ENCODE peak calls at places on chromosomes 7 and 10, in seven cellular contexts. One of them, this sample, is unnamed.

GRCh38 chr7:22356855-22357310 is at the start of gene RAPGEF5:
- DNase-seq in HCT116: peak; percentile 10
- DNase-seq in CD8-positive, alpha-beta memory T cell: no peak
- DNase-seq in transverse colon: peak; percentile 75
- DNase-seq in IMR-90: no peak
- DNase-seq in fibroblast of lung: peak; percentile 3
- DNase-seq in hepatocyte: peak; percentile 80
- DNase-seq in this sample: no peak

GRCh38 chr7:128119036-128119435 is 87.8 kb upstream of the LRRC4 start:
- DNase-seq in HCT116: no peak
- DNase-seq in CD8-positive, alpha-beta memory T cell: no peak
- DNase-seq in transverse colon: no peak
- DNase-seq in IMR-90: no peak
- DNase-seq in fibroblast of lung: no peak
- DNase-seq in hepatocyte: no peak
- DNase-seq in this sample: no peak

GRCh38 chr10:18368681-18369080 is 228.5 kb downstream of the CACNB2 start:
- DNase-seq in HCT116: no peak
- DNase-seq in CD8-positive, alpha-beta memory T cell: no peak
- DNase-seq in transverse colon: no peak
- DNase-seq in IMR-90: peak; percentile 77
- DNase-seq in fibroblast of lung: peak; percentile 76
- DNase-seq in hepatocyte: peak; percentile 13
- DNase-seq in this sample: no peak

GRCh38 chr7:2714636-2715035 is 26.6 kb downstream of the AMZ1 start:
- DNase-seq in HCT116: no peak
- DNase-seq in CD8-positive, alpha-beta memory T cell: no peak
- DNase-seq in transverse colon: no peak
- DNase-seq in IMR-90: no peak
- DNase-seq in fibroblast of lung: no peak
- DNase-seq in hepatocyte: no peak
- DNase-seq in this sample: no peak

GRCh38 chr10:110803830-110804338 is 67.8 kb upstream of the PDCD4 start:
- DNase-seq in HCT116: no peak
- DNase-seq in CD8-positive, alpha-beta memory T cell: peak; percentile 11
- DNase-seq in transverse colon: peak; percentile 74
- DNase-seq in IMR-90: peak; percentile 24
- DNase-seq in fibroblast of lung: peak; percentile 49
- DNase-seq in hepatocyte: peak; percentile 78
- DNase-seq in this sample: peak; percentile 15

GRCh38 chr10:73653701-73654100 is 2.1 kb downstream of the SYNPO2L start:
- DNase-seq in HCT116: no peak
- DNase-seq in CD8-positive, alpha-beta memory T cell: no peak
- DNase-seq in transverse colon: no peak
- DNase-seq in IMR-90: peak; percentile 60
- DNase-seq in fibroblast of lung: peak; percentile 40
- DNase-seq in hepatocyte: no peak
- DNase-seq in this sample: no peak

GRCh38 chr7:136514776-136515175 is 353.7 kb upstream of the CHRM2 start:
- DNase-seq in HCT116: no peak
- DNase-seq in CD8-positive, alpha-beta memory T cell: no peak
- DNase-seq in transverse colon: no peak
- DNase-seq in IMR-90: no peak
- DNase-seq in fibroblast of lung: no peak
- DNase-seq in hepatocyte: no peak
- DNase-seq in this sample: no peak

GRCh38 chr7:44072364-44073231 is 7.2 kb upstream of the PGAM2 start:
- DNase-seq in HCT116: peak; percentile 48
- DNase-seq in CD8-positive, alpha-beta memory T cell: peak; percentile 30
- DNase-seq in transverse colon: peak; percentile 71
- DNase-seq in IMR-90: peak; percentile 84
- DNase-seq in fibroblast of lung: peak; percentile 78
- DNase-seq in hepatocyte: peak; percentile 84
- DNase-seq in this sample: peak; percentile 85

GRCh38 chr7:29989257-29989995 is at the start of gene SCRN1:
- DNase-seq in HCT116: no peak
- DNase-seq in CD8-positive, alpha-beta memory T cell: peak; percentile 6
- DNase-seq in transverse colon: peak; percentile 45
- DNase-seq in IMR-90: peak; percentile 13
- DNase-seq in fibroblast of lung: peak; percentile 37
- DNase-seq in hepatocyte: peak; percentile 84
- DNase-seq in this sample: peak; percentile 50

GRCh38 chr10:73965890-73966768 is 31.8 kb upstream of the VCL start:
- DNase-seq in HCT116: peak; percentile 99
- DNase-seq in CD8-positive, alpha-beta memory T cell: no peak
- DNase-seq in transverse colon: peak; percentile 76
- DNase-seq in IMR-90: peak; percentile 99
- DNase-seq in fibroblast of lung: peak; percentile 100
- DNase-seq in hepatocyte: peak; percentile 88
- DNase-seq in this sample: peak; percentile 86

GRCh38 chr10:43320226-43320625 is 51.2 kb upstream of the FXYD4 start:
- DNase-seq in HCT116: no peak
- DNase-seq in CD8-positive, alpha-beta memory T cell: no peak
- DNase-seq in transverse colon: no peak
- DNase-seq in IMR-90: no peak
- DNase-seq in fibroblast of lung: no peak
- DNase-seq in hepatocyte: no peak
- DNase-seq in this sample: peak; percentile 52

GRCh38 chr10:43322769-43323168 is 48.7 kb upstream of the FXYD4 start:
- DNase-seq in HCT116: no peak
- DNase-seq in CD8-positive, alpha-beta memory T cell: peak; percentile 69
- DNase-seq in transverse colon: peak; percentile 91
- DNase-seq in IMR-90: peak; percentile 51
- DNase-seq in fibroblast of lung: peak; percentile 60
- DNase-seq in hepatocyte: peak; percentile 96
- DNase-seq in this sample: peak; percentile 24

GRCh38 chr10:43323245-43323644 is 48.2 kb upstream of the FXYD4 start:
- DNase-seq in HCT116: no peak
- DNase-seq in CD8-positive, alpha-beta memory T cell: no peak
- DNase-seq in transverse colon: no peak
- DNase-seq in IMR-90: no peak
- DNase-seq in fibroblast of lung: no peak
- DNase-seq in hepatocyte: no peak
- DNase-seq in this sample: no peak

GRCh38 chr10:43322321-43322720 is 49.1 kb upstream of the FXYD4 start:
- DNase-seq in HCT116: no peak
- DNase-seq in CD8-positive, alpha-beta memory T cell: no peak
- DNase-seq in transverse colon: peak; percentile 69
- DNase-seq in IMR-90: no peak
- DNase-seq in fibroblast of lung: no peak
- DNase-seq in hepatocyte: no peak
- DNase-seq in this sample: no peak

DNA sequence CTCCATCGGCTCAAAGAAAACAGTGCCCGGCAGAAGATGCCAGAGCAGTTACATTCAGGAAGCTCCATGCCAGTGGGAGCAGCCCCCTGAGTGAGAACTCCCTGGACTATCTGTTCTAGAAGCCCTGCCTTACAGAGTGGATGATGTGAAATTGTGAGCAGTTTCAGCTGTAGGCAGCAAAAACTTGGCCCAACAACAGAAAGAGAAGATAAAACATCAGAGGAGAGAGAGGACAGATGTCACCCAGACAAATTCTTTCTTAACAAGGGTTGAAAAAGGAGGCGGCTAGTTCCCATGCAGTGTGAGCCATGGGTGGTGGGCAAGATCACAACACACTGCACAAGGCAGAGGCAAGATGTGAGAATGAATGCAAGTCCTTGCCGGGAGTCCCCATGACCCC is 46.6 kb upstream of the FXYD4 start:
- DNase-seq in HCT116: no peak
- DNase-seq in CD8-positive, alpha-beta memory T cell: no peak
- DNase-seq in transverse colon: no peak
- DNase-seq in IMR-90: no peak
- DNase-seq in fibroblast of lung: no peak
- DNase-seq in hepatocyte: no peak
- DNase-seq in this sample: no peak
- H3K27me3 ChIP-seq in HCT116: no peaks in the 10 kb centered on the region
- H3K27me3 ChIP-seq in CD8-positive, alpha-beta memory T cell: no peaks in the 10 kb centered on the region
- H3K27me3 ChIP-seq in transverse colon: no peaks in the 10 kb centered on the region
- H3K27me3 ChIP-seq in IMR-90: peaks cover 17% of the 10 kb centered on the region
- H3K27me3 ChIP-seq in fibroblast of lung: no peaks in the 10 kb centered on the region
- H3K27me3 ChIP-seq in hepatocyte: no peaks in the 10 kb centered on the region
- H3K27me3 ChIP-seq in this sample: no peaks in the 10 kb centered on the region

DNA sequence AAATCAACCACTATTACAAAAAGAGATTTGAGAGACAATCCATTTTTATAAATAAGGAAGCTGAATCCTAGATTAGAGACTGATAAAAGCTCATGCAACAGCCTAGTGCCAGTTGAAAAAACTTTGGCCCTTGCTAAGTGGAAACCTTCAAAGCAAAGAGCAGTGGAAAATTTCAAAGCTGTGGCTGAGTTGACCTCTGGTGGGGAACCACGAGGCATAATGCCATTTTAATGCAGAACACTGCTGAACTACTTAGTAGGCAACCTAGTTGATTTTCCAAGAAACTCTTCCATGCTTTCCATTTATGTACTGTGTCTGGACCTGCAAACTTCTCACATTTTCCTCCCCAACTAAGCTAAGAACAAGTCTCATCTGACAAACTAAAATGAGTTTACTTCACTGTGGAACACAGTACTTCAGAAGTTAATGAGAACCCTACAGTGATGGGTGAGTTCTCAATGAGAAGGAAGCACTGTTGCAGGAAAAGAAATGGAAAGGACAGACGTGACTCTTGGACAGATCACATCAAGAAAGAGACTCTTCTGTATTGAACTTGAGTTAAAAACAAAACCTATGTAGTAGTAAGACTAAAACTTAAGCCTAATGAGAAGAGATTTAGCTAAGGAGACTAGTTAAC is 19.5 kb downstream of the FZD9 start:
- DNase-seq in HCT116: no peak
- DNase-seq in CD8-positive, alpha-beta memory T cell: no peak
- DNase-seq in transverse colon: no peak
- DNase-seq in IMR-90: no peak
- DNase-seq in fibroblast of lung: no peak
- DNase-seq in hepatocyte: no peak
- DNase-seq in this sample: no peak
- H3K4me1 ChIP-seq in HCT116: no peaks in the 10 kb centered on the region
- H3K4me1 ChIP-seq in CD8-positive, alpha-beta memory T cell: no peaks in the 10 kb centered on the region
- H3K4me1 ChIP-seq in transverse colon: no peaks in the 10 kb centered on the region
- H3K4me1 ChIP-seq in IMR-90: peaks cover 17% of the 10 kb centered on the region
- H3K4me1 ChIP-seq in fibroblast of lung: no peaks in the 10 kb centered on the region
- H3K4me1 ChIP-seq in hepatocyte: no peaks in the 10 kb centered on the region
- H3K4me1 ChIP-seq in this sample: no peaks in the 10 kb centered on the region

GRCh38 chr10:99784731-99785441 is 2.4 kb downstream of the ABCC2 start:
- DNase-seq in HCT116: no peak
- DNase-seq in CD8-positive, alpha-beta memory T cell: no peak
- DNase-seq in transverse colon: no peak
- DNase-seq in IMR-90: peak; percentile 36
- DNase-seq in fibroblast of lung: no peak
- DNase-seq in hepatocyte: no peak
- DNase-seq in this sample: no peak
- H3K4me3 ChIP-seq in HCT116: peak overlapping the region; percentile 15
- H3K4me3 ChIP-seq in CD8-positive, alpha-beta memory T cell: no peak overlapping the region
- H3K4me3 ChIP-seq in transverse colon: no peak overlapping the region
- H3K4me3 ChIP-seq in IMR-90: no peak overlapping the region
- H3K4me3 ChIP-seq in fibroblast of lung: no peak overlapping the region
- H3K4me3 ChIP-seq in hepatocyte: no peak overlapping the region
- H3K4me3 ChIP-seq in this sample: no peak overlapping the region

DNA sequence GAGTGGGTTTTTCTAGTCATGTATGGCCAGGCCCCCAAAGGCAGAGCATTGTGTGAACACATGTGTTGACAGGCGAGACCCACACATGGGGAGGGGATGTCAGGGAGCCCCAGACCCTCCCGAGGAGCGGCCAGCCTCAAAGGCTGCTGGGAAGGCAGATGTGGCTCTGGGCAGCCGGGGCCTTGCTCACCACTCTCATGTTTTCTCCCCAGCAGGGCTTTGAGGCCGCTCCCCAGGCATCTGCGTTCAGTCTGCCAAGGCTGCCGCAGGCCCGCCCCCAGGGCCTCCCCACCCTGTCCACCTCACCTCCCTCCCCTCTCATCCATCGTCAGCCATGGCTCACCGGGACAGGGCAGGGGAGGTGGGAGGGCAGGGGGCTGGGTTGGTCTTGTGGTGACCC is 16.6 kb upstream of the VSIR start:
- DNase-seq in HCT116: no peak
- DNase-seq in CD8-positive, alpha-beta memory T cell: no peak
- DNase-seq in transverse colon: no peak
- DNase-seq in IMR-90: no peak
- DNase-seq in fibroblast of lung: no peak
- DNase-seq in hepatocyte: no peak
- DNase-seq in this sample: no peak
- H3K27me3 ChIP-seq in HCT116: peaks cover 4% of the 10 kb centered on the region
- H3K27me3 ChIP-seq in CD8-positive, alpha-beta memory T cell: no peaks in the 10 kb centered on the region
- H3K27me3 ChIP-seq in transverse colon: no peaks in the 10 kb centered on the region
- H3K27me3 ChIP-seq in IMR-90: peaks cover 34% of the 10 kb centered on the region
- H3K27me3 ChIP-seq in fibroblast of lung: peaks cover 3% of the 10 kb centered on the region
- H3K27me3 ChIP-seq in hepatocyte: no peaks in the 10 kb centered on the region
- H3K27me3 ChIP-seq in this sample: no peaks in the 10 kb centered on the region

GRCh38 chr7:90768301-90768700 is 172.2 kb downstream of the CDK14 start:
- DNase-seq in HCT116: no peak
- DNase-seq in CD8-positive, alpha-beta memory T cell: no peak
- DNase-seq in transverse colon: no peak
- DNase-seq in IMR-90: no peak
- DNase-seq in fibroblast of lung: no peak
- DNase-seq in hepatocyte: no peak
- DNase-seq in this sample: no peak
- H3K4me1 ChIP-seq in HCT116: peaks cover 8% of the 10 kb centered on the region
- H3K4me1 ChIP-seq in CD8-positive, alpha-beta memory T cell: no peaks in the 10 kb centered on the region
- H3K4me1 ChIP-seq in transverse colon: peaks cover 7% of the 10 kb centered on the region
- H3K4me1 ChIP-seq in IMR-90: peaks cover 3% of the 10 kb centered on the region
- H3K4me1 ChIP-seq in fibroblast of lung: no peaks in the 10 kb centered on the region
- H3K4me1 ChIP-seq in hepatocyte: peaks cover 39% of the 10 kb centered on the region
- H3K4me1 ChIP-seq in this sample: no peaks in the 10 kb centered on the region

DNA sequence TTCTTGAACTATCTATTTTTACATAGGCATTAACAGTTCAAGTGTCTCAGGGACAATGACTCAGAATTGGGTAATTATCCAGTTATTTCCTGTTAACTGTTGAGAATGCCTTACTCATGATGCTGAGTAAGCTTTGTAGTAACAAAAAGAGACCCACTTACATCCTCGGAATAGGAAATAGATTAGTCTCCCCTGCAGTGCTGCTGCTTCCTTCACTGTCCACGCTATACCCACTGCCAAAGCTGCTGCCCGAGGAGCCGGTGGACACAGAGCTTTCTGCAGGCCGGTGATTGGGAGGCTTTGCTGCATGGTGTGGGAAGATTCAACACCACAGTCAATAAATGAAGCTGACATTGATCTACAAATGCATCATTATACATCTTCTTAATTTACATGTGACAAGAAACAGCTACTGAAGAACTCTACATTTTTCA is 357.1 kb downstream of the PCLO start:
- DNase-seq in HCT116: peak; percentile 68
- DNase-seq in CD8-positive, alpha-beta memory T cell: no peak
- DNase-seq in transverse colon: no peak
- DNase-seq in IMR-90: peak; percentile 95
- DNase-seq in fibroblast of lung: peak; percentile 88
- DNase-seq in hepatocyte: no peak
- DNase-seq in this sample: no peak
- H3K4me3 ChIP-seq in HCT116: peak overlapping the region; percentile 20
- H3K4me3 ChIP-seq in CD8-positive, alpha-beta memory T cell: no peak overlapping the region
- H3K4me3 ChIP-seq in transverse colon: no peak overlapping the region
- H3K4me3 ChIP-seq in IMR-90: peak overlapping the region; percentile 45
- H3K4me3 ChIP-seq in fibroblast of lung: peak overlapping the region; percentile 35
- H3K4me3 ChIP-seq in hepatocyte: no peak overlapping the region
- H3K4me3 ChIP-seq in this sample: no peak overlapping the region

This sample was measured in HAP-1.